ENCODE peak calls at places on chromosomes 4 and X, in six cellular contexts. V, P, G, I, R and T are unnamed samples.

GRCh38 chr4:3852751-3853150 is 86.6 kb downstream of the ADRA2C start:
- DNase-seq in V (no peak), P (no peak), G (no peak), I (no peak), R (no peak), T (no peak)

GRCh38 chrX:16869393-16870094 is 618 bp downstream of the RBBP7 start:
- DNase-seq in V (peak; percentile 17), P (peak; percentile 69), G (peak; percentile 30), I (no peak), R (peak; percentile 33), T (no peak)

GRCh38 chr4:29553842-29554241 is 1166.3 kb upstream of the PCDH7 start:
- DNase-seq in V (peak; percentile 60), P (no peak), G (no peak), I (peak; percentile 8), R (no peak), T (peak; percentile 5)

GRCh38 chr4:107615809-107616208 is 104.2 kb downstream of the PAPSS1 start:
- DNase-seq in V (no peak), P (no peak), G (no peak), I (no peak), R (no peak), T (no peak)

GRCh38 chr4:152620915-152621314 is 58.9 kb downstream of the TMEM154 start:
- DNase-seq in V (peak; percentile 60), P (no peak), G (no peak), I (no peak), R (no peak), T (peak; percentile 15)

GRCh38 chr4:150072471-150072870 is 5.8 kb upstream of the DCLK2 start:
- DNase-seq in V (no peak), P (no peak), G (no peak), I (no peak), R (no peak), T (no peak)

GRCh38 chr4:6440506-6441201 is 31.8 kb downstream of the PPP2R2C start:
- DNase-seq in V (no peak), P (no peak), G (no peak), I (no peak), R (no peak), T (no peak)

GRCh38 chrX:78652971-78653822 is 5.9 kb downstream of the RTL3 start:
- DNase-seq in V (peak; percentile 60), P (no peak), G (no peak), I (peak; percentile 75), R (no peak), T (peak; percentile 84)

GRCh38 chrX:97315939-97316338 is 432.2 kb downstream of the RPA4 start:
- DNase-seq in V (no peak), P (no peak), G (no peak), I (no peak), R (no peak), T (no peak)

GRCh38 chr4:78687818-78688217 is 88.3 kb upstream of the BMP2K start:
- DNase-seq in V (no peak), P (no peak), G (no peak), I (no peak), R (no peak), T (no peak)

GRCh38 chrX:47697171-47697570 is 38.2 kb upstream of the UXT start:
- DNase-seq in V (peak; percentile 28), P (no peak), G (no peak), I (no peak), R (no peak), T (peak; percentile 28)

GRCh38 chr4:39576268-39576667 is 49.0 kb upstream of the UGDH start:
- DNase-seq in V (no peak), P (no peak), G (no peak), I (no peak), R (no peak), T (no peak)

GRCh38 chr4:189792819-189793618 is 147.7 kb upstream of the FRG1 start:
- DNase-seq in V (peak; percentile 70), P (peak; percentile 73), G (peak; percentile 72), I (peak; percentile 76), R (peak; percentile 85), T (peak; percentile 68)

GRCh38 chr4:139509727-139510410 is 46.1 kb downstream of the SETD7 start:
- DNase-seq in V (peak; percentile 32), P (no peak), G (peak; percentile 27), I (peak; percentile 12), R (no peak), T (no peak)

GRCh38 chrX:71619193-71619592 is 882 bp upstream of the CXCR3 start:
- DNase-seq in V (no peak), P (no peak), G (no peak), I (no peak), R (no peak), T (no peak)

GRCh38 chr4:111937368-111937767 is 207.9 kb upstream of the FAM241A start:
- DNase-seq in V (peak; percentile 72), P (no peak), G (no peak), I (peak; percentile 28), R (no peak), T (peak; percentile 64)

GRCh38 chrX:2572740-2573139 is 72.0 kb upstream of the DHRSX start:
- DNase-seq in V (peak; percentile 45), P (no peak), G (no peak), I (no peak), R (no peak), T (peak; percentile 25)

GRCh38 chr4:183554878-183555585 is 50.2 kb downstream of the ING2 start:
- DNase-seq in V (peak; percentile 21), P (no peak), G (no peak), I (no peak), R (no peak), T (no peak)

GRCh38 chr4:81635128-81635527 is 163.4 kb upstream of the RASGEF1B start:
- DNase-seq in V (peak; percentile 10), P (no peak), G (no peak), I (no peak), R (no peak), T (no peak)

GRCh38 chr4:186719925-186720694 is 3.5 kb downstream of the FAT1 start:
- DNase-seq in V (peak; percentile 69), P (no peak), G (no peak), I (peak; percentile 69), R (no peak), T (peak; percentile 79)

GRCh38 chr4:140103676-140104075 is 50.3 kb downstream of the MAML3 start:
- DNase-seq in V (peak; percentile 56), P (no peak), G (no peak), I (no peak), R (no peak), T (peak; percentile 65)

GRCh38 chr4:144178414-144178813 is 37.9 kb upstream of the GYPA start:
- DNase-seq in V (no peak), P (no peak), G (no peak), I (no peak), R (no peak), T (no peak)

GRCh38 chr4:98260047-98260578 is 1.1 kb upstream of the RAP1GDS1 start:
- DNase-seq in V (peak; percentile 29), P (peak; percentile 71), G (peak; percentile 56), I (no peak), R (peak; percentile 48), T (peak; percentile 18)

GRCh38 chr4:40909363-40909876 is 159.7 kb downstream of the NSUN7 start:
- DNase-seq in V (peak; percentile 91), P (no peak), G (no peak), I (peak; percentile 51), R (peak; percentile 36), T (peak; percentile 83)

GRCh38 chr4:117085185-117085701 is at the start of gene TRAM1L1:
- DNase-seq in V (peak; percentile 42), P (peak; percentile 68), G (peak; percentile 64), I (peak; percentile 80), R (peak; percentile 76), T (peak; percentile 51)
- TF ChIP-seq CTCF in V (peak; percentile 15), P (no peak), G (no peak), I (peak; percentile 6), R (no peak), T (no peak)

DNA sequence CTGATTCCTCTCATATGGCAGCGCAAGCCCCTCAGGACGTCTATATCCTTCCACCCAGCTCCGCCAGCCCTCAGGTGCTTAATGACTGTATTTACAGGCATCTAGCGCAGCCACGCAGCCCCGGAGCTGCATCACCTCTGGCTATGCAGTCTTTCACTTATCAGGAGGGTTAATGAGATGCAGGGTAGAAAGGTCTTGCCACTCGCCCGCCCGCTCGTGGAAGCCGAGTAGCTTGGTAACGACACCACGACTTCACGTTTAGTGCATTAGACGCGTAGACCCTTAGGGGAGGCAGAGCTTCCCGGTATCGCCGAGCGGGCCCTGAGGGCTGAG is 1.5 kb upstream of the SLC16A2 start:
- DNase-seq in V (peak; percentile 31), P (no peak), G (no peak), I (no peak), R (peak; percentile 24), T (no peak)
- H3K4me3 ChIP-seq in V (peak overlapping the region; percentile 54), P (peak overlapping the region; percentile 58), G (peak overlapping the region; percentile 66), I (peak overlapping the region; percentile 17), R (no peak overlapping the region), T (peak overlapping the region; percentile 55)

DNA sequence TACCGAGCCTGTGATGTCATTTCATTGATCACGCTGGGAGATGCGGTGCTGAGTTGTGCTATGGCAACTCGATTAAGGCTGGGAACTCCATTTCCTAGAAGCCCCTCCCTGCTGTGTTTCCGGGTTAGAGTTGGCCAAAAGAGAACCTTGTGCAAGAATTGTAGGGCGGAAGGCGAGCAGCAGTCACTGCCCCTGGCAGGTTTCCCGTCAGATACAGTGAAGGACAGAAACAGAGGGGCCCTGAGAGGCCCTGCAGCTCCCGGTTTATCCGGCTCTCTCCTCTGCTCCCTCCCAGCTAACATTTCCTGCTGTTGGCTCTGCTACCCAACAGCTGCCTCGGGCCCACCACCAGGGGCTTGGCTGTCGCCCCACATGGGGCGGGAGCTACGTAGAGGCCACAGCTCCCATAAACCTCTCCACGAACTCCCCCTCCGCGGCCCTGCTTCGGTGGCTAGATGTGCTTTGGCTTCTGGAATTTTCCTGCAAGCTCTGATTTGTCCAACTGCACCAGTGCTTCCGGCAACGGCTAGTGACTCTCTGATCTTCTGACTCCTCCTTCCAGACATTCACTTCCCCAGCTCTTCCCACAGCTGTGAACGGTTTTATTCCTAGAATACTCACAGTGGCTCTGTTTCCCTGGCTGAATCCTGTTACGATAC is 74.9 kb upstream of the USP9X start:
- DNase-seq in V (peak; percentile 87), P (peak; percentile 87), G (peak; percentile 79), I (peak; percentile 96), R (peak; percentile 89), T (peak; percentile 91)
- TF ChIP-seq CTCF in V (no peak), P (no peak), G (no peak), I (peak; percentile 19), R (peak; percentile 44), T (no peak)

GRCh38 chr4:180688480-180688879 is 1554.7 kb upstream of the TENM3 start:
- DNase-seq in V (no peak), P (no peak), G (no peak), I (no peak), R (no peak), T (no peak)
- H3K4me3 ChIP-seq in V (no peak overlapping the region), P (no peak overlapping the region), G (no peak overlapping the region), I (no peak overlapping the region), R (no peak overlapping the region), T (no peak overlapping the region)

GRCh38 chr4:120843840-120844527 is 78.5 kb downstream of the PRDM5 start:
- DNase-seq in V (peak; percentile 15), P (no peak), G (no peak), I (no peak), R (no peak), T (no peak)
- TF ChIP-seq CTCF in V (peak; percentile 37), P (no peak), G (no peak), I (peak; percentile 23), R (peak; percentile 24), T (no peak)

GRCh38 chr4:180058731-180059215 is 2184.4 kb upstream of the TENM3 start:
- DNase-seq in V (peak; percentile 41), P (no peak), G (no peak), I (peak; percentile 78), R (peak; percentile 88), T (peak; percentile 15)
- H3K4me3 ChIP-seq in V (peak overlapping the region; percentile 46), P (peak overlapping the region; percentile 60), G (peak overlapping the region; percentile 57), I (no peak overlapping the region), R (peak overlapping the region; percentile 49), T (peak overlapping the region; percentile 38)